ENCODE peak calls at places on chromosome 2, in seven cellular contexts. W is transverse colon, S is esophagus squamous epithelium, A is HCT116, R is Peyer's patch, O is body of pancreas, M is ovary. C is an unnamed sample.

GRCh38 chr2:132416080-132416911 is at the start of gene GPR39:
- DNase-seq in W (peak), R (peak), M (peak), A (peak), S (peak), O (peak), C (peak)

GRCh38 chr2:184875911-184876310 is 277.6 kb downstream of the ZNF804A start:
- DNase-seq in M (no peak), A (no peak), R (no peak), W (no peak), O (no peak), S (no peak), C (no peak)

GRCh38 chr2:172484253-172484652 is 56.9 kb downstream of the ITGA6 start:
- DNase-seq in A (no peak), R (no peak), O (no peak), S (no peak), M (no peak), W (no peak), C (no peak)

GRCh38 chr2:66532972-66533868 is 98.3 kb downstream of the MEIS1 start:
- DNase-seq in O (no peak), M (peak), R (no peak), W (no peak), S (no peak), A (no peak), C (no peak)

GRCh38 chr2:220278022-220278421 is 650.6 kb downstream of the SLC4A3 start:
- DNase-seq in R (no peak), S (no peak), W (no peak), A (no peak), M (no peak), O (no peak), C (peak)

GRCh38 chr2:63819765-63820717 is 21.7 kb upstream of the UGP2 start:
- DNase-seq in W (no peak), M (peak), A (no peak), S (no peak), R (peak), O (peak), C (no peak)

GRCh38 chr2:2621855-2622254 is 290.8 kb upstream of the MYT1L start:
- DNase-seq in A (no peak), M (no peak), S (no peak), W (no peak), O (no peak), R (no peak), C (no peak)

GRCh38 chr2:99636432-99637034 is 146.7 kb upstream of the REV1 start:
- DNase-seq in A (no peak), S (no peak), R (no peak), W (no peak), O (peak), M (peak), C (no peak)

GRCh38 chr2:75608684-75609333 is 37.8 kb upstream of the MRPL19 start:
- DNase-seq in W (peak), S (no peak), R (peak), M (no peak), O (peak), A (peak), C (peak)
- H3K4me3 ChIP-seq in W (no peak), S (no peak), R (no peak), M (no peak), O (no peak), A (peak), C (no peak)

GRCh38 chr2:73214120-73215035 is at the start of gene SMYD5:
- DNase-seq in O (peak), M (peak), A (peak), S (peak), R (peak), W (peak), C (peak)
- TF ChIP-seq POLR2A in O (peak), M (peak), A (peak), S (no peak), R (no peak), W (peak), C (no peak)

GRCh38 chr2:215269397-215270117 is 42.3 kb upstream of the ATIC start:
- DNase-seq in A (peak), W (peak), R (peak), M (peak), S (no peak), O (peak), C (peak)
- H3K4me3 ChIP-seq in A (no peak), W (no peak), R (no peak), M (no peak), S (no peak), O (no peak), C (no peak)

GRCh38 chr2:44364604-44365003 is 2.9 kb downstream of the CAMKMT start:
- DNase-seq in S (no peak), R (no peak), O (no peak), W (no peak), M (no peak), A (no peak), C (no peak)

GRCh38 chr2:44358498-44358897 is 2.8 kb downstream of the PREPL start:
- DNase-seq in O (peak), R (peak), S (no peak), M (peak), A (no peak), W (peak), C (no peak)

GRCh38 chr2:44362207-44363015 is 664 bp downstream of the CAMKMT start:
- DNase-seq in W (peak), A (peak), R (peak), O (peak), M (peak), S (no peak), C (peak)

GRCh38 chr2:44360749-44361329 is 455 bp downstream of the PREPL start:
- DNase-seq in M (peak), A (no peak), O (peak), R (no peak), S (no peak), W (no peak), C (no peak)

GRCh38 chr2:44361330-44362206 is at the start of the genes CAMKMT and PREPL:
- DNase-seq in S (peak), W (peak), R (peak), M (peak), O (peak), A (peak), C (peak)
- TF ChIP-seq POLR2A in S (no peak), W (peak), R (peak), M (peak), O (peak), A (peak), C (peak)

C was measured in prostate gland.